ENCODE peak calls at places on chromosomes 4 and X, in nine cellular contexts. T, W, R, K, Y, I, L, V and B are unnamed samples.

GRCh38 chr4:153649572-153649991 is 34.5 kb upstream of the TLR2 start:
- DNase-seq in T (no peak), W (peak; percentile 8), R (no peak), K (no peak), Y (no peak), I (no peak), L (no peak), V (peak; percentile 23), B (no peak)

GRCh38 chr4:166662266-166662843 is 571.9 kb downstream of the SPOCK3 start:
- DNase-seq in T (no peak), W (no peak), R (no peak), K (no peak), Y (no peak), I (no peak), L (no peak), V (no peak), B (no peak)

GRCh38 chr4:3059896-3060295 is 14.4 kb downstream of the HTT-AS start:
- DNase-seq in T (no peak), W (no peak), R (no peak), K (no peak), Y (no peak), I (no peak), L (no peak), V (no peak), B (no peak)

GRCh38 chr4:56296449-56296990 is 90.8 kb downstream of the AASDH start:
- DNase-seq in T (no peak), W (no peak), R (no peak), K (no peak), Y (no peak), I (no peak), L (no peak), V (no peak), B (no peak)

GRCh38 chr4:19936471-19936870 is 315.2 kb upstream of the SLIT2 start:
- DNase-seq in T (no peak), W (no peak), R (peak; percentile 66), K (no peak), Y (peak; percentile 89), I (no peak), L (no peak), V (peak; percentile 78), B (peak; percentile 94)

GRCh38 chr4:15147709-15148651 is 145.7 kb downstream of the CPEB2 start:
- DNase-seq in T (peak; percentile 78), W (peak; percentile 36), R (no peak), K (no peak), Y (no peak), I (no peak), L (no peak), V (no peak), B (no peak)

GRCh38 chrX:134985479-134985878 is 5.3 kb upstream of the SMIM10 start:
- DNase-seq in T (no peak), W (no peak), R (no peak), K (no peak), Y (no peak), I (no peak), L (no peak), V (no peak), B (no peak)

GRCh38 chr4:185242749-185243533 is 33.5 kb downstream of the SNX25 start:
- DNase-seq in T (no peak), W (no peak), R (no peak), K (no peak), Y (no peak), I (no peak), L (no peak), V (no peak), B (no peak)

GRCh38 chr4:86547140-86547539 is 47.0 kb upstream of the PTPN13 start:
- DNase-seq in T (no peak), W (no peak), R (no peak), K (no peak), Y (no peak), I (no peak), L (no peak), V (no peak), B (no peak)

GRCh38 chr4:176793060-176793605 is 411 bp upstream of the VEGFC start:
- DNase-seq in T (no peak), W (no peak), R (no peak), K (no peak), Y (no peak), I (no peak), L (no peak), V (no peak), B (no peak)

GRCh38 chrX:105706041-105706440 is 116.3 kb upstream of the NRK start:
- DNase-seq in T (no peak), W (no peak), R (no peak), K (no peak), Y (peak; percentile 13), I (no peak), L (no peak), V (no peak), B (no peak)

GRCh38 chr4:174265917-174266316 is 17.6 kb downstream of the FBXO8 start:
- DNase-seq in T (no peak), W (peak; percentile 49), R (no peak), K (no peak), Y (no peak), I (no peak), L (no peak), V (no peak), B (no peak)

GRCh38 chr4:48490680-48491513 is 845 bp downstream of the ZAR1 start:
- DNase-seq in T (no peak), W (no peak), R (no peak), K (no peak), Y (no peak), I (no peak), L (no peak), V (no peak), B (no peak)

GRCh38 chrX:56788717-56789122 is 59.7 kb downstream of the NBDY start:
- DNase-seq in T (peak; percentile 19), W (no peak), R (no peak), K (no peak), Y (no peak), I (peak; percentile 50), L (no peak), V (no peak), B (no peak)

GRCh38 chr4:1400861-1401408 is 5.3 kb downstream of the NKX1-1 start:
- DNase-seq in T (no peak), W (no peak), R (no peak), K (no peak), Y (no peak), I (no peak), L (no peak), V (no peak), B (no peak)

GRCh38 chr4:140059159-140059558 is 94.8 kb downstream of the MAML3 start:
- DNase-seq in T (no peak), W (no peak), R (no peak), K (no peak), Y (no peak), I (no peak), L (no peak), V (no peak), B (no peak)

GRCh38 chr4:18860836-18861530 is 839.4 kb upstream of the LCORL start:
- DNase-seq in T (no peak), W (no peak), R (no peak), K (no peak), Y (no peak), I (no peak), L (no peak), V (no peak), B (no peak)

GRCh38 chr4:176001171-176002006 is 64.3 kb upstream of the WDR17 start:
- DNase-seq in T (peak; percentile 62), W (no peak), R (no peak), K (no peak), Y (no peak), I (peak; percentile 62), L (peak; percentile 57), V (peak; percentile 5), B (peak; percentile 31)

GRCh38 chrX:37470711-37471110 is 100.8 kb upstream of the LANCL3 start:
- DNase-seq in T (no peak), W (no peak), R (no peak), K (no peak), Y (no peak), I (no peak), L (no peak), V (no peak), B (no peak)

GRCh38 chr4:164771088-164771487 is 17.2 kb downstream of the SMIM31 start:
- DNase-seq in T (no peak), W (no peak), R (no peak), K (no peak), Y (peak; percentile 54), I (no peak), L (no peak), V (no peak), B (no peak)

GRCh38 chrX:72258174-72258573 is 18.9 kb downstream of the RPS4X start:
- DNase-seq in T (no peak), W (no peak), R (peak; percentile 58), K (no peak), Y (no peak), I (no peak), L (no peak), V (peak; percentile 77), B (no peak)

GRCh38 chr4:139988863-139989765 is 164.9 kb downstream of the MAML3 start:
- DNase-seq in T (no peak), W (no peak), R (peak; percentile 77), K (no peak), Y (peak; percentile 87), I (no peak), L (no peak), V (peak; percentile 98), B (peak; percentile 93)

GRCh38 chrX:25432396-25432795 is 416.6 kb upstream of the ARX start:
- DNase-seq in T (no peak), W (no peak), R (no peak), K (no peak), Y (no peak), I (no peak), L (no peak), V (no peak), B (no peak)

GRCh38 chrX:31128849-31129248 is 57.0 kb upstream of the FTHL17 start:
- DNase-seq in T (no peak), W (no peak), R (no peak), K (no peak), Y (no peak), I (no peak), L (no peak), V (no peak), B (no peak)

GRCh38 chrX:155215443-155216178 is 649 bp upstream of the VBP1 start:
- DNase-seq in T (no peak), W (no peak), R (no peak), K (no peak), Y (no peak), I (peak; percentile 57), L (no peak), V (peak; percentile 1), B (no peak)

GRCh38 chr4:38612996-38613395 is 51.0 kb upstream of the KLF3 start:
- DNase-seq in T (no peak), W (peak; percentile 59), R (no peak), K (no peak), Y (no peak), I (no peak), L (no peak), V (no peak), B (peak; percentile 49)